ENCODE peak calls at places on chromosomes 5 and 9, in seven cellular contexts. D, O, A, I, M, S and R are unnamed samples.

GRCh38 chr5:1057485-1057825 is 48.9 kb downstream of the NKD2 start:
- DNase-seq in O (no peak), M (no peak), A (no peak), I (no peak), D (no peak), S (no peak), R (no peak)

GRCh38 chr9:2013688-2014087 is 1.5 kb upstream of the SMARCA2 start:
- DNase-seq in S (no peak), O (peak; percentile 38), D (no peak), I (no peak), M (peak; percentile 24), A (no peak), R (no peak)

GRCh38 chr9:127923771-127924170 is 6.8 kb downstream of the PIP5KL1 start:
- DNase-seq in O (peak; percentile 99), I (peak; percentile 93), A (no peak), M (peak; percentile 90), D (no peak), S (no peak), R (no peak)

GRCh38 chr5:75668988-75669760 is 48.1 kb downstream of the POC5 start:
- DNase-seq in A (no peak), S (peak; percentile 54), O (peak; percentile 18), I (peak; percentile 49), M (no peak), D (no peak), R (no peak)

GRCh38 chr5:150000990-150001659 is 586 bp downstream of the HMGXB3 start:
- DNase-seq in O (peak; percentile 50), S (peak; percentile 70), I (peak; percentile 64), D (peak; percentile 32), M (peak; percentile 70), A (no peak), R (peak; percentile 39)

GRCh38 chr5:122371511-122372151 is 59.6 kb downstream of the SNCAIP start:
- DNase-seq in A (no peak), O (no peak), M (no peak), D (no peak), I (no peak), S (no peak), R (no peak)

GRCh38 chr5:96957125-96958041 is 21.5 kb downstream of the LNPEP start:
- DNase-seq in O (no peak), A (no peak), I (no peak), D (no peak), S (no peak), M (no peak), R (no peak)

GRCh38 chr9:15873573-15874177 is 320.8 kb downstream of the CCDC171 start:
- DNase-seq in D (peak; percentile 30), M (peak; percentile 58), S (peak; percentile 40), I (no peak), A (no peak), O (peak; percentile 74), R (no peak)

GRCh38 chr5:112637343-112637742 is 100.3 kb upstream of the APC start:
- DNase-seq in I (no peak), O (no peak), D (no peak), A (no peak), S (no peak), M (no peak), R (no peak)

GRCh38 chr5:38467353-38468040 is 88.9 kb downstream of the LIFR start:
- DNase-seq in S (no peak), M (no peak), O (peak; percentile 56), A (no peak), I (no peak), D (no peak), R (no peak)

GRCh38 chr5:14184725-14185124 is 41.6 kb downstream of the TRIO start:
- DNase-seq in A (no peak), S (no peak), I (no peak), M (no peak), D (no peak), O (peak; percentile 77), R (no peak)
- H3K18ac ChIP-seq in A (no peak overlapping the region), S (no peak overlapping the region), I (peak overlapping the region; percentile 73), M (peak overlapping the region; percentile 54), D (no peak overlapping the region), O (peak overlapping the region; percentile 14), R (no peak overlapping the region)

DNA sequence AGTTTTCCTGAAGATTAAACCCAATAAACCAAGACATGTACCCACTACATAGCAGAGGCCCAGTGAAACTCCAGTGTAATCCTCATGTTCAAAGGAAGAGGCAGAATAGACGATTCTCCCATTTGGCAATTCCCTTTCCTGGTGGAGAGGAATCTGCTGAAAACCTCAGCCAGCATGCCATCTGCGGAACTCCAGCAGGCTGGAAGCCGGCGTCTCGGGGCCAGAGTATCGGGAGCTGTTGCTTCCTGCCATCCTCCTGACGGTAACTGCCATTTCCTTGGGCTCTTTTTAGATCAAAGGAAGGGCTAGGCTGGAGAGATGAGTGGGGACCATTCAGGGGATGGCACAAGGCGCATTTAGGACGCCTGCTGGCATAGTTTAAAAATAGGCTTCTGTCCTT is 20.5 kb downstream of the NEURL1B start:
- DNase-seq in S (no peak), D (no peak), M (no peak), O (no peak), A (no peak), I (no peak), R (no peak)
- H3K79me1 ChIP-seq in S (no peaks in the 10 kb centered on the region), D (peaks cover 7% of the 10 kb centered on the region), M (no peaks in the 10 kb centered on the region), O (peaks cover 25% of the 10 kb centered on the region), A (no peaks in the 10 kb centered on the region), I (no peaks in the 10 kb centered on the region), R (no peaks in the 10 kb centered on the region)

GRCh38 chr5:173012882-173013281 is 29.3 kb downstream of the ATP6V0E1 start:
- DNase-seq in I (peak; percentile 84), M (no peak), O (no peak), D (no peak), S (no peak), A (no peak), R (no peak)
- H3K18ac ChIP-seq in I (no peak overlapping the region), M (no peak overlapping the region), O (no peak overlapping the region), D (no peak overlapping the region), S (no peak overlapping the region), A (no peak overlapping the region), R (no peak overlapping the region)

GRCh38 chr9:7081065-7081600 is 323.4 kb downstream of the KDM4C start:
- DNase-seq in D (no peak), M (no peak), I (no peak), O (no peak), S (no peak), A (no peak), R (no peak)
- H3K79me1 ChIP-seq in D (no peaks in the 10 kb centered on the region), M (peaks cover 1% of the 10 kb centered on the region), I (no peaks in the 10 kb centered on the region), O (no peaks in the 10 kb centered on the region), S (no peaks in the 10 kb centered on the region), A (no peaks in the 10 kb centered on the region), R (no peaks in the 10 kb centered on the region)

GRCh38 chr9:95411211-95411892 is 93.8 kb upstream of the FANCC start:
- DNase-seq in I (no peak), D (no peak), M (no peak), A (no peak), S (no peak), O (no peak), R (no peak)
- H3K18ac ChIP-seq in I (no peak overlapping the region), D (peak overlapping the region; percentile 44), M (peak overlapping the region; percentile 72), A (no peak overlapping the region), S (no peak overlapping the region), O (no peak overlapping the region), R (no peak overlapping the region)

GRCh38 chr5:65805082-65805481 is 83.1 kb downstream of the NLN start:
- DNase-seq in S (no peak), I (no peak), O (no peak), D (no peak), M (no peak), A (no peak), R (no peak)

GRCh38 chr5:65801332-65801731 is 79.3 kb downstream of the NLN start:
- DNase-seq in I (no peak), M (peak; percentile 61), A (no peak), S (peak; percentile 23), D (peak; percentile 11), O (peak; percentile 77), R (no peak)

GRCh38 chr5:65802820-65803219 is 80.8 kb downstream of the NLN start:
- DNase-seq in I (no peak), M (no peak), O (no peak), A (no peak), D (no peak), S (no peak), R (no peak)

GRCh38 chr5:65802080-65802479 is 80.1 kb downstream of the NLN start:
- DNase-seq in S (no peak), D (no peak), I (no peak), O (no peak), M (no peak), A (no peak), R (no peak)

DNA sequence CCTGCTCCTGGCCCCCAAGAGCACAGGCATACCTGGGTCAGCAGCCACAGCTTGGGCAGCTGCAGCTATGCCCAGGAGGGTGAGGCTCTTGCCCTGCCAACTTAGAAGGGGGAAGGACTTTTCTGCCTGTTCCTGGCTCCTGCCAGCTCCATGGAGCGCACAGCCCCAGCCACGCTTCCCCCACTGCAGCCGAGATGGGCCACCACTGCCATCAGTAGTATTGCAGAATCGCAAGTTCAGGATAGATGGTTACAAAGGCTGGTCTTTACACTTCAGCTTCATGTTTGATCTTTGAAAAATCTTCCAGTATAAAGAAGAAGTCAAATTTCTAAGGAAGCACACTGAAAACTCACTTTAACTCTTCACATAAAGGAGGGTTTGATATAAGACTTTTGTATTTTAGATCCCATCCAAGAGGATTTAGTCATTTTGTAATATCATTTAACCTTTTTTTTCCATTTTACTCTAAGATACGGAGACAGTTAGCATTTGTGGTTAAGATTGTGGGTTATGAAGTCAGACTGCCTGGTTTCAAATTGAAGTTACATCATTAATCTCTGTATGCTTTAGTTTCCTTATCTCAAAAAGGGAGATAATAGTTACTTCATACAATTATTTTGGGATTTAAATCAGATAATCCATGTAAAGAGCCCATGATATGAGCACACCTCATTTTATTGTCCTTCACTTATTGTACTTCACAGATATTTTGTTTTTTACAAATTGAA is 81.9 kb downstream of the NLN start:
- DNase-seq in M (peak; percentile 8), O (peak; percentile 72), D (no peak), A (no peak), S (no peak), I (no peak), R (no peak)
- H3K79me1 ChIP-seq in M (peaks cover 8% of the 10 kb centered on the region), O (peaks cover 2% of the 10 kb centered on the region), D (peaks cover 4% of the 10 kb centered on the region), A (no peaks in the 10 kb centered on the region), S (peaks cover 2% of the 10 kb centered on the region), I (no peaks in the 10 kb centered on the region), R (no peaks in the 10 kb centered on the region)

GRCh38 chr9:138044485-138045383 is 167.2 kb downstream of the CACNA1B start:
- DNase-seq in I (no peak), M (no peak), A (no peak), O (no peak), S (no peak), D (no peak), R (no peak)

GRCh38 chr9:138045541-138046490 is 168.2 kb downstream of the CACNA1B start:
- DNase-seq in M (no peak), D (no peak), O (no peak), S (no peak), A (no peak), I (no peak), R (no peak)

GRCh38 chr9:138047469-138048040 is 170.0 kb downstream of the CACNA1B start:
- DNase-seq in D (no peak), A (no peak), M (no peak), S (no peak), O (no peak), I (no peak), R (no peak)

GRCh38 chr9:138048184-138048583 is 170.6 kb downstream of the CACNA1B start:
- DNase-seq in A (no peak), D (no peak), S (no peak), O (no peak), M (no peak), I (no peak), R (no peak)

GRCh38 chr9:138046641-138047301 is 169.2 kb downstream of the CACNA1B start:
- DNase-seq in S (no peak), M (no peak), D (no peak), A (no peak), I (no peak), O (no peak), R (no peak)
- H3K18ac ChIP-seq in S (no peak overlapping the region), M (no peak overlapping the region), D (no peak overlapping the region), A (no peak overlapping the region), I (no peak overlapping the region), O (no peak overlapping the region), R (no peak overlapping the region)

GRCh38 chr5:25763781-25764180 is 1119.0 kb upstream of the CDH10 start:
- DNase-seq in O (no peak), M (no peak), S (no peak), I (no peak), A (no peak), D (no peak), R (no peak)
- H3K79me1 ChIP-seq in O (no peaks in the 10 kb centered on the region), M (no peaks in the 10 kb centered on the region), S (no peaks in the 10 kb centered on the region), I (no peaks in the 10 kb centered on the region), A (no peaks in the 10 kb centered on the region), D (no peaks in the 10 kb centered on the region), R (no peaks in the 10 kb centered on the region)